ENCODE peak calls at places on chromosomes 5 and 9, in four cellular contexts. Z, S, L and Y are unnamed samples. For H3K27me3 and H3K4me1, the result is how much of the 10 kb centered on the place peaks cover.

GRCh38 chr5:1206521-1207412 is 5.4 kb downstream of the SLC6A19 start:
- DNase-seq in L (no peak), Z (no peak), S (no peak), Y (no peak)

GRCh38 chr9:33233659-33234335 is 6.2 kb upstream of the SPINK4 start:
- DNase-seq in L (peak), Z (peak), S (peak), Y (no peak)

GRCh38 chr9:92661127-92661526 is 8.8 kb downstream of the IPPK start:
- DNase-seq in L (no peak), S (no peak), Z (no peak), Y (no peak)

GRCh38 chr9:16417101-16417500 is 453.4 kb downstream of the BNC2 start:
- DNase-seq in L (no peak), Z (peak), S (no peak), Y (no peak)

GRCh38 chr5:43165323-43165722 is 26.7 kb upstream of the NIM1K start:
- DNase-seq in L (no peak), Z (no peak), S (no peak), Y (no peak)

GRCh38 chr5:27387535-27388073 is 349.2 kb upstream of the CDH9 start:
- DNase-seq in L (no peak), S (no peak), Z (peak), Y (no peak)

GRCh38 chr5:153974131-153974812 is 64.4 kb downstream of the FAM114A2 start:
- DNase-seq in L (no peak), Z (peak), S (peak), Y (peak)

GRCh38 chr9:109793196-109793595 is 13.2 kb downstream of the PALM2AKAP2 start:
- DNase-seq in L (no peak), Z (peak), S (no peak), Y (no peak)

GRCh38 chr5:43231977-43232376 is 40.0 kb downstream of the NIM1K start:
- DNase-seq in Z (peak), L (no peak), S (no peak), Y (no peak)

GRCh38 chr5:149853019-149853648 is 91.5 kb downstream of the PDE6A start:
- DNase-seq in Z (peak), L (peak), S (peak), Y (peak)

GRCh38 chr9:119368681-119369581 is at the start of gene BRINP1:
- DNase-seq in S (no peak), L (peak), Z (no peak), Y (no peak)

GRCh38 chr9:82538634-82539033 is 524.3 kb downstream of the RASEF start:
- DNase-seq in Z (no peak), L (no peak), S (no peak), Y (no peak)

GRCh38 chr5:39100301-39100850 is 26.2 kb upstream of the RICTOR start:
- DNase-seq in Z (peak), L (no peak), S (no peak), Y (no peak)

GRCh38 chr5:54756796-54757402 is 228.5 kb downstream of the ESM1 start:
- DNase-seq in S (no peak), L (no peak), Z (no peak), Y (no peak)

GRCh38 chr9:125240649-125240999 is 519 bp downstream of the HSPA5 start:
- DNase-seq in S (peak), Z (peak), L (peak), Y (no peak)

GRCh38 chr9:98280574-98280973 is 25.1 kb upstream of the TBC1D2 start:
- DNase-seq in Z (no peak), L (no peak), S (no peak), Y (no peak)

GRCh38 chr9:70438341-70438924 is 24.0 kb upstream of the KLF9 start:
- DNase-seq in Z (peak), S (peak), L (peak), Y (no peak)

GRCh38 chr9:113511856-113512761 is 48.6 kb downstream of the RGS3 start:
- DNase-seq in S (peak), L (no peak), Z (no peak), Y (peak)

GRCh38 chr9:101486693-101487442 is 46.8 kb upstream of the RNF20 start:
- DNase-seq in S (peak), L (peak), Z (no peak), Y (no peak)

GRCh38 chr5:76831108-76831447 is 12.2 kb downstream of the F2RL1 start:
- DNase-seq in L (no peak), S (no peak), Z (peak), Y (no peak)

GRCh38 chr9:88697764-88698436 is 162.9 kb downstream of the NXNL2 start:
- DNase-seq in S (no peak), L (no peak), Z (no peak), Y (no peak)

GRCh38 chr5:150448960-150449490 is 514 bp downstream of the RPS14 start:
- DNase-seq in Z (no peak), S (no peak), L (no peak), Y (no peak)

GRCh38 chr5:145473032-145473642 is 362.0 kb downstream of the PRELID2 start:
- DNase-seq in L (no peak), S (no peak), Z (no peak), Y (no peak)

GRCh38 chr5:1666812-1667588 is 132.6 kb downstream of the MRPL36 start:
- DNase-seq in Z (peak), S (peak), L (no peak), Y (peak)

GRCh38 chr9:93954436-93955355 is at the start of gene BARX1:
- DNase-seq in S (no peak), L (no peak), Z (no peak), Y (no peak)

GRCh38 chr9:93955356-93956182 is 414 bp upstream of the BARX1 start:
- DNase-seq in L (no peak), Z (no peak), S (no peak), Y (peak)

GRCh38 chr9:93952784-93953491 is 2.2 kb downstream of the BARX1 start:
- DNase-seq in Z (no peak), S (no peak), L (no peak), Y (no peak)

GRCh38 chr9:93952119-93952783 is 2.9 kb downstream of the BARX1 start:
- DNase-seq in L (no peak), S (no peak), Z (no peak), Y (no peak)

DNA sequence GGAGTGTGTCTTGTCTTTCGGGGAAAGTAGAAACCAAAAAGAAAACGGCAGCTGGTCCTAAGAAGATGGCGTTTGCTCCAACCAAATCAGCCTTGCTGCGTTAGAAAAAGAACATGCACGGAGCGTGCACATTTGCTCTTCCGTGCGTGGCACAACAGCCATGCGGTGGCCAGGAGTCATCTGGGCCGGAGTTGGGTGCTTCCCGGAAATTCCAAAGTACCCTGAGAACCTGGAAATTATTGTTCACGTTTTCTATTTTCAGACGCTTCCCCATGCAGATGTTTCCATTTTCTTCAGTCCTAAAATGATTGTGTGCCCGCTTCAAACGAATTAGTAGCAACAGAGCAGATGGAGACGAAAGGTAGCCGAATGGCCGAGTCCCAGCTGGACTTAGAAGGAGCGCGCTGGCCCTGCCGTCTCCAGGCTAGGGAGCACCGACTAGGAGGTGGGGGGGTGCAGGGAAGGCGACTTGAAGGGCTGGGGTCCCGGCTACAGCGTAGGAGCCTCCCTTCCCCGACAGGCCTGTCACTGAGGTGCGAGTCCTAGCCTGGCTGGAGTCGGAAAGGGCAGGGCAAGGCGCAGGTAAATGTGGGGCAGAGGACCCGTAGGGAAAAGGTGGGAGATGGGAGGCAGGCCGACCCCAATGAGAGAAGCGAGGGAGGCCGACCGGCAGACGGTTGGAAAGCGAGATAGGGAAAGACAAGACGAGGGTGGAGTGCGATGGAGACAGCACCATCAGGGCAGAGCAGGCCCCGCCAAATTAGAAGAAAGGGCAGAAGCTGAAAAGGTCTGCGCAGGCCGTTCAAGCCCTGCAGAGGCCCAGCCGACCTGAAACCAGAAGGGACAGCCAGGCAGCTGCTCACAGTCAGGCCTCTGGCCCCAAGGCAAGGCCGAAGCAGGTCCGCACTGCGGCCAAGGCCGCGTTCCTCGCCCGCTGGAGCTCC is 1.4 kb downstream of the BARX1 start:
- DNase-seq in L (no peak), S (no peak), Z (no peak), Y (no peak)
- H3K27me3 ChIP-seq in L (half or more), S (half or more), Z (under half), Y (half or more)

GRCh38 chr5:51384281-51384840 is 1.1 kb downstream of the ISL1 start:
- DNase-seq in S (no peak), Z (no peak), L (no peak), Y (no peak)
- H3K4me1 ChIP-seq in S (under half), Z (under half), L (under half), Y (under half)

DNA sequence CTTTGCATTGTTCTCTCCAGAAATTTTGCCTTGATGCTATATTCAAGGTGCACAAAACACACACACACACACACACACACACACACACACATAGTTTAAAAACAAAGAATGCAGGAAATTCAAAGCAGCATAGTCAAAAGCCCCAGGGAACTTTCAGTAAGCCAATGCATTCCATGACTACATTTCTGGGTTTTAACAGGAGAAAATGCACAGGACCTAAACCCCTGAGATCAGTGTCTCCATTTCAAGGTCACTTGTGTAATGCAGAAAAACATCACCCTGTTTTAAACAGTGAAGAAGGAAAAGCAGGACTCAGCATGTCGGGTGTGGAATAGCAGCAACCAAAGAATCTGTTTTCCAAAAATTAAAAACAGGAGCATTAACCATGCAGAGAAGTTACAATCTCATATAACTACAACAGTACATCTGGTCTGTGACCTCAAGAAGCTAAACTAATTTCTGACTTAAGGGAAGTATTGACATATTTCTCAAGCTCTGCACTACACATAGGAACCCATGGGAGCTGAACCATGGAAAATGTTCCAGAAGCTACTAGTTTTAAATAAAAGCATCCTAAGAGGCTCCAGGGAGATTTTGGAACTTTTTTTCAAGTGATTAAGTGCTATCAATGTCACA is 296.8 kb downstream of the HINT1 start:
- DNase-seq in L (no peak), S (no peak), Z (no peak), Y (no peak)
- H3K27ac ChIP-seq in L (no peak), S (no peak), Z (no peak), Y (no peak)

DNA sequence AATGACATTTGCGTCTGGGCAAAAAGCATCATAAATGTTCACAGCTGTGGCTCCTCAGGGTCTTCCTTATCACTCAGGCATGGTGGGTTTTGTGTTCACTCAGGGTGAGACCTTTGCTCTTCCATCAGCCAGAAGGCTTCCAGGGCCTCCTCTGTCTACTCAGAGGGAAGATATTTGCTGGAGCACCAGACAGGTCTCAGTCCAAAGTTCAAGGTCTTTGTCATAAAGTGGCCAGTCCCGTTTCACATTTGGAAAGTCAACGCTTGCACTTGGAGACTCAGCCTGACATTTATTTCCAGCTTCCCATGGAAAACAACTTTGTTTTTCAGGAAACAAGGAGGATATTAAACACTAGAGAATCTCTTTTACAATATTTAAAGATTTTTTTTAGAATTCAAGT is 12.2 kb upstream of the CARTPT start:
- DNase-seq in S (no peak), Z (no peak), L (no peak), Y (no peak)
- H3K27me3 ChIP-seq in S (under half), Z (under half), L (under half), Y (under half)

DNA sequence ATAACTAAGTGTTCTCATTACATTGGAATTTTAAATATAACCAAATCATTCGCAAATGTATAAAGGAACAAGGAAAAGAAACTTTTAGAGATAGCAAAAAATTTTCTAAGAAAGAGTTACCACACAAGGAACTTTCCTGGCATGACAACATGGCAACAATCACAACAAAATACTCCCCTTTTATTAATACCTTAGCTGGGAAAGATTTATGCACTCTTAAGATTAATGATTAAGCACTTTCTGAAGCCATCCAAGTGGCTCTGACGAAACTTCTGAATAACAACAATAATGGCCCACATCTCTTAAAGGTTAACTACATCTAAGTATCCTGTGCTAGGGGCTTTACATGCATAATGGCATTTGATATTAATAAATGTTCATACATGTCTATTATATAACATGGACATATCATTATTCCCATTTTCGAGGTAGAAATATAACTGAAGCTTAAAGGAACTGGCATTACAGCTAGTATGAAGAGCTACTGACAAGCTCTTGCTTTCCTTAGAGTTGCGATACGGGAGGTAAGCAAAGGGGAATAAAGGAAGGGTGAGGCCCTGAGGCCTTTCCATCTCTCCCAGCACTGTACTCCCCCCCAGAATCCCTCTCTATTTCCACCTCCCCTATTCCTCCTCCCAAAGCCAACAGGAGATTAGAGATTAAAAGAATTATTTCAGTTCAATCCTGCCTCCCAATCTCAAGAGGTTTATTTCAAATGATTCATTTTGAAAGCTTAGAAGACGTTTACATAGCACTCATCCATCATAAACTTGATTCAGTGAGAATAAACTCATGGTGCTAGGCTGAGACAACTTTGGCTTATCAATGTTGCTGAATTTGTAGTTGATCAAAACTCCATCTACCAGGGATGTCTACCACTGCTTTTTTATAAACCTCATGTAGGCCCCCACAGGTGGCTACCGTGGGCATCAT is 9.7 kb downstream of the MTMR12 start:
- DNase-seq in S (no peak), Z (no peak), L (no peak), Y (no peak)
- H3K4me1 ChIP-seq in S (under half), Z (under half), L (under half), Y (under half)

GRCh38 chr9:20237686-20238085 is 384.6 kb downstream of the MLLT3 start:
- DNase-seq in S (no peak), Z (no peak), L (no peak), Y (no peak)
- H3K27ac ChIP-seq in S (no peak), Z (no peak), L (no peak), Y (no peak)

DNA sequence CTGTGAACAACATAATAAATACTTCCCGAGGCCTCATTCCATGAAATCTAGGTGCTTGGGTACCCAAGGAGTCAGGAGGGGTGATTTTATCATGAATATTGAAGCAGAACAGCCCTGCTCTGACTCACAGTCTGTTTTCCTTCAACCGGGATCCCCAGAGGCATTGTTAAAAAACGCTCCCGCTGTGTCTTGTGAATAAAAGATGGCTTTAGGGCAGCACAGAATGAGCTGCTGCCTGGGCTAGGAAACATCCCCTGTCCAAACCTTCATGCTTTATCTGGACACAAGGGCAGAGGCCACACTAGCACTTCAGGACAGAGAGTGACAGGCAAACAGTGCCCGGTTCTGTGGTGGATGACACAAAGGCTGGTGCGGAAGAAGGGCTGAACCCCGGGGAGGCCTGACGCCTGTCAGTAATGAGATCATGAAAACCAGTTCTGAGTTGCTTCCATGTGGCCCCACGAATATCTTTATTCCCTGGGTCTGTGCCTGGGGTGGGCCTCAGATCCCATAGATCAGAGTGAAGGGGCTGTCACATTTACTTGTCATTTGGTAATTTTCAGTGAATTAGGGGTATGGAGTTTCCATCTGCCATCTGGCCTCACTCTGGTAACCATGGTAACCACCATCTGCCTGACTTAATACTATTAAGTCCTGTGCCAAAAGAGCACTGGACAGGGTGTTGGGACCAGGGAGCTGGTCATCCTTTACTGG is 2.6 kb downstream of the IGFBPL1 start:
- DNase-seq in S (no peak), L (no peak), Z (no peak), Y (no peak)
- H3K27me3 ChIP-seq in S (half or more), L (under half), Z (under half), Y (under half)

GRCh38 chr9:23819403-23819802 is 6.6 kb downstream of the ELAVL2 start:
- DNase-seq in L (no peak), S (no peak), Z (no peak), Y (no peak)
- H3K4me1 ChIP-seq in L (under half), S (under half), Z (under half), Y (under half)

DNA sequence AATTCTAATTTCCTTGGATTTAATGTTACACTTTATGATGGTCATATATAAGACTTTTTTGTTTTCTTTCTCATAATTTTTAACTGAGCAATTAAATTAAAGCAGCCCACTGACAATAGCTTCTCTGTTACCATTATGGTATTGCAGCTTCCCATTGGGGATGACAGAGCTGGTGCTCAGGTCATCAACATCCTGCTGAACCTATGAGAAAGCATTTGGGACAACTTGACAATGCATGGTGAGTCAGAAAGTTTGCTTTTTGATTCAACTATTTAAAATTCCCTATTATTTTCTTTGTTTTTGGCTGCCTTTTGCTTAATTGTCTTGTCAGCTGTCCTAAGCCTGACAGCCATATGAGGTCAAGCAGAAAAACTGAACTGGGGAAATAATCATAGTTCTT is 487.4 kb upstream of the RIOK2 start:
- DNase-seq in S (no peak), Z (peak), L (no peak), Y (no peak)
- H3K27ac ChIP-seq in S (no peak), Z (peak), L (no peak), Y (no peak)